ENCODE peak calls at places on chromosomes 4 and X, in nine cellular contexts. F is MM.1S, U is fibroblast of lung, C is adrenal gland, X is prostate gland, W is transverse colon, L is dorsolateral prefrontal cortex, H is uterus, M is brain microvascular endothelial cell. G is an unnamed sample.

GRCh38 chr4:16544251-16544721 is 318.0 kb upstream of the TAPT1 start:
- DNase-seq in F (no peak), U (peak; percentile 91), C (no peak), X (no peak), W (no peak), L (no peak), H (peak; percentile 86), M (no peak), G (no peak)

GRCh38 chr4:77564231-77564630 is 41.4 kb upstream of the CXCL13 start:
- DNase-seq in F (no peak), U (peak; percentile 63), C (no peak), X (peak; percentile 97), W (peak; percentile 30), L (no peak), H (no peak), M (no peak), G (peak; percentile 45)

GRCh38 chr4:38190717-38191178 is 230.6 kb downstream of the PTTG2 start:
- DNase-seq in F (no peak), U (peak; percentile 90), C (no peak), X (no peak), W (no peak), L (no peak), H (no peak), M (peak; percentile 33), G (peak; percentile 50)

GRCh38 chr4:140637836-140638235 is 69.1 kb upstream of the UCP1 start:
- DNase-seq in F (peak; percentile 60), U (peak; percentile 23), C (no peak), X (no peak), W (peak; percentile 35), L (no peak), H (no peak), M (no peak), G (peak; percentile 51)

GRCh38 chr4:150348079-150348478 is 233.9 kb upstream of the MAB21L2 start:
- DNase-seq in F (no peak), U (peak; percentile 60), C (no peak), X (no peak), W (no peak), L (no peak), H (no peak), M (peak; percentile 20), G (peak; percentile 40)

GRCh38 chrX:68822641-68823410 is 6.0 kb upstream of the EFNB1 start:
- DNase-seq in F (peak; percentile 39), U (peak; percentile 59), C (no peak), X (no peak), W (no peak), L (no peak), H (peak; percentile 45), M (peak; percentile 28), G (peak; percentile 65)

GRCh38 chr4:39613093-39613656 is 25.5 kb downstream of the SMIM14 start:
- DNase-seq in F (no peak), U (peak; percentile 54), C (no peak), X (no peak), W (no peak), L (no peak), H (no peak), M (no peak), G (no peak)

GRCh38 chrX:49915352-49916222 is 6.8 kb upstream of the CLCN5 start:
- DNase-seq in F (peak; percentile 58), U (peak; percentile 70), C (peak; percentile 46), X (peak; percentile 9), W (peak; percentile 33), L (no peak), H (peak; percentile 24), M (peak; percentile 32), G (peak; percentile 72)

GRCh38 chr4:15003441-15003890 is 1.2 kb downstream of the CPEB2 start:
- DNase-seq in F (peak; percentile 52), U (no peak), C (peak; percentile 71), X (peak; percentile 24), W (peak; percentile 68), L (no peak), H (peak; percentile 47), M (no peak), G (peak; percentile 34)

GRCh38 chrX:44183329-44183728 is 160.1 kb downstream of the EFHC2 start:
- DNase-seq in F (no peak), U (no peak), C (no peak), X (no peak), W (no peak), L (no peak), H (no peak), M (no peak), G (no peak)

GRCh38 chrX:10938371-10938982 is 172.7 kb upstream of the HCCS start:
- DNase-seq in F (no peak), U (peak; percentile 38), C (no peak), X (no peak), W (no peak), L (no peak), H (no peak), M (no peak), G (no peak)

GRCh38 chrX:72349190-72349589 is 43.5 kb upstream of the CITED1 start:
- DNase-seq in F (no peak), U (no peak), C (peak; percentile 19), X (no peak), W (no peak), L (no peak), H (no peak), M (no peak), G (no peak)

GRCh38 chr4:118280501-118281218 is 72.1 kb downstream of the PRSS12 start:
- DNase-seq in F (peak; percentile 49), U (peak; percentile 85), C (peak; percentile 35), X (peak; percentile 71), W (peak; percentile 69), L (peak; percentile 36), H (no peak), M (peak; percentile 60), G (peak; percentile 83)

GRCh38 chr4:26459054-26459755 is 31.1 kb downstream of the CCKAR start:
- DNase-seq in F (peak; percentile 65), U (peak; percentile 86), C (no peak), X (no peak), W (no peak), L (no peak), H (no peak), M (no peak), G (peak; percentile 65)

GRCh38 chr4:14575919-14576318 is 426.4 kb upstream of the CPEB2 start:
- DNase-seq in F (no peak), U (no peak), C (no peak), X (no peak), W (no peak), L (no peak), H (no peak), M (no peak), G (no peak)

GRCh38 chr4:172818901-172819300 is 349.7 kb upstream of the GALNT7 start:
- DNase-seq in F (no peak), U (no peak), C (no peak), X (no peak), W (no peak), L (no peak), H (no peak), M (no peak), G (no peak)

GRCh38 chr4:1009647-1010521 is 1.5 kb upstream of the FGFRL1 start:
- DNase-seq in F (no peak), U (peak; percentile 51), C (peak; percentile 82), X (peak; percentile 61), W (peak; percentile 84), L (peak; percentile 41), H (peak; percentile 75), M (peak; percentile 20), G (peak; percentile 56)
- TF ChIP-seq CTCF in F (no peak), U (no peak), C (peak; percentile 14), X (no peak), W (no peak), L (no peak), H (no peak), M (peak; percentile 26), G (peak; percentile 6)

GRCh38 chr4:6408263-6408662 is 64.2 kb downstream of the PPP2R2C start:
- DNase-seq in F (no peak), U (no peak), C (no peak), X (no peak), W (no peak), L (no peak), H (no peak), M (no peak), G (no peak)

GRCh38 chr4:6409381-6409780 is 63.0 kb downstream of the PPP2R2C start:
- DNase-seq in F (no peak), U (no peak), C (no peak), X (no peak), W (no peak), L (no peak), H (no peak), M (no peak), G (no peak)

GRCh38 chr4:6410078-6410477 is 62.3 kb downstream of the PPP2R2C start:
- DNase-seq in F (no peak), U (no peak), C (no peak), X (no peak), W (no peak), L (no peak), H (no peak), M (no peak), G (no peak)

GRCh38 chr4:6414578-6414977 is 57.8 kb downstream of the PPP2R2C start:
- DNase-seq in F (no peak), U (no peak), C (no peak), X (no peak), W (no peak), L (no peak), H (no peak), M (no peak), G (no peak)

DNA sequence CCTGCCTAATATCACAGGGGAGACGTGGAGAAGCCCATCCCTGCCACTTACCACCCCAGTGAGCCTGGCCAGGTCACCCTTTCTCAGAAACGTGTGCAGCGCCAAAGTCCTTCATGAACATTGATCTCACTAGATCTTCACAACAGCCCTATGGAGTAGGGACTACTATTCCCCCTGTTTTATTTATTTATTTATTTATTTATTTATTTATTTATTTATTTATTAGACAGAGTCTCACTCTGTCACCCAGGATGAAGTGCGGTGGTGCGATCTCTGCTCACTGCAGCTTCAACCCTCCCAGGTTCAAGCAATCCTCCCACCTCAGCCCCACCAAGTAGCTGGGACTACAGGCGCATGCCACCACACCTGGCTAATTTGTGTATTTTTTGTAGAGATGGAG is 61.8 kb downstream of the PPP2R2C start:
- DNase-seq in F (no peak), U (no peak), C (no peak), X (no peak), W (no peak), L (no peak), H (no peak), M (no peak), G (no peak)
- TF ChIP-seq CTCF in F (no peak), U (no peak), C (no peak), X (no peak), W (no peak), L (no peak), H (no peak), M (no peak), G (no peak)

GRCh38 chrX:129559800-129560199 is 19.7 kb downstream of the OCRL start:
- DNase-seq in F (no peak), U (no peak), C (no peak), X (no peak), W (no peak), L (no peak), H (no peak), M (no peak), G (no peak)
- TF ChIP-seq CTCF in F (no peak), U (no peak), C (no peak), X (no peak), W (no peak), L (no peak), H (no peak), M (no peak), G (no peak)

GRCh38 chr4:110503588-110504435 is 27.9 kb downstream of the ENPEP start:
- DNase-seq in F (peak; percentile 32), U (peak; percentile 34), C (no peak), X (no peak), W (no peak), L (no peak), H (no peak), M (peak; percentile 33), G (no peak)
- TF ChIP-seq CTCF in F (peak; percentile 19), U (no peak), C (no peak), X (no peak), W (no peak), L (no peak), H (no peak), M (no peak), G (no peak)